ENCODE peak calls at places on chromosome 18, in nine cellular contexts. One of them, this sample, is unnamed.

GRCh38 chr18:44974174-44974573 is 293.5 kb downstream of the SETBP1 start:
- DNase-seq in thyroid gland: no peak
- DNase-seq in fibroblast of the aortic adventitia: no peak
- DNase-seq in transverse colon: no peak
- DNase-seq in heart right ventricle: no peak
- DNase-seq in mucosa of descending colon: no peak
- DNase-seq in psoas muscle: no peak
- DNase-seq in nephron progenitor cell: no peak
- DNase-seq in AG09309: no peak
- DNase-seq in this sample: no peak

GRCh38 chr18:44742741-44743311 is 62.1 kb downstream of the SETBP1 start:
- DNase-seq in thyroid gland: peak; percentile 59
- DNase-seq in fibroblast of the aortic adventitia: peak; percentile 79
- DNase-seq in transverse colon: no peak
- DNase-seq in heart right ventricle: peak; percentile 67
- DNase-seq in mucosa of descending colon: no peak
- DNase-seq in psoas muscle: peak; percentile 66
- DNase-seq in nephron progenitor cell: no peak
- DNase-seq in AG09309: peak; percentile 18
- DNase-seq in this sample: peak; percentile 37

GRCh38 chr18:56067216-56067611 is 479.2 kb upstream of the TCF4 start:
- DNase-seq in thyroid gland: no peak
- DNase-seq in fibroblast of the aortic adventitia: no peak
- DNase-seq in transverse colon: no peak
- DNase-seq in heart right ventricle: no peak
- DNase-seq in mucosa of descending colon: no peak
- DNase-seq in psoas muscle: no peak
- DNase-seq in nephron progenitor cell: no peak
- DNase-seq in AG09309: peak; percentile 40
- DNase-seq in this sample: no peak

GRCh38 chr18:53426656-53427055 is 797.8 kb downstream of the MBD2 start:
- DNase-seq in thyroid gland: no peak
- DNase-seq in fibroblast of the aortic adventitia: no peak
- DNase-seq in transverse colon: no peak
- DNase-seq in heart right ventricle: no peak
- DNase-seq in mucosa of descending colon: no peak
- DNase-seq in psoas muscle: no peak
- DNase-seq in nephron progenitor cell: no peak
- DNase-seq in AG09309: no peak
- DNase-seq in this sample: no peak

GRCh38 chr18:3089579-3089978 is 76.6 kb upstream of the LPIN2 start:
- DNase-seq in thyroid gland: no peak
- DNase-seq in fibroblast of the aortic adventitia: no peak
- DNase-seq in transverse colon: no peak
- DNase-seq in heart right ventricle: no peak
- DNase-seq in mucosa of descending colon: no peak
- DNase-seq in psoas muscle: no peak
- DNase-seq in nephron progenitor cell: no peak
- DNase-seq in AG09309: no peak
- DNase-seq in this sample: no peak

GRCh38 chr18:48541026-48541746 is 2.4 kb downstream of the CTIF start:
- DNase-seq in thyroid gland: peak; percentile 77
- DNase-seq in fibroblast of the aortic adventitia: peak; percentile 80
- DNase-seq in transverse colon: peak; percentile 75
- DNase-seq in heart right ventricle: peak; percentile 73
- DNase-seq in mucosa of descending colon: peak; percentile 84
- DNase-seq in psoas muscle: peak; percentile 87
- DNase-seq in nephron progenitor cell: peak; percentile 75
- DNase-seq in AG09309: peak; percentile 42
- DNase-seq in this sample: peak; percentile 61

GRCh38 chr18:3367491-3368091 is 82.4 kb upstream of the TGIF1 start:
- DNase-seq in thyroid gland: no peak
- DNase-seq in fibroblast of the aortic adventitia: peak; percentile 74
- DNase-seq in transverse colon: no peak
- DNase-seq in heart right ventricle: no peak
- DNase-seq in mucosa of descending colon: no peak
- DNase-seq in psoas muscle: no peak
- DNase-seq in nephron progenitor cell: no peak
- DNase-seq in AG09309: no peak
- DNase-seq in this sample: no peak

GRCh38 chr18:48819276-48819675 is 131.5 kb downstream of the SMAD7 start:
- DNase-seq in thyroid gland: no peak
- DNase-seq in fibroblast of the aortic adventitia: no peak
- DNase-seq in transverse colon: peak; percentile 44
- DNase-seq in heart right ventricle: peak; percentile 40
- DNase-seq in mucosa of descending colon: no peak
- DNase-seq in psoas muscle: peak; percentile 81
- DNase-seq in nephron progenitor cell: no peak
- DNase-seq in AG09309: no peak
- DNase-seq in this sample: no peak

GRCh38 chr18:47983946-47984345 is 53.5 kb upstream of the SMAD2 start:
- DNase-seq in thyroid gland: no peak
- DNase-seq in fibroblast of the aortic adventitia: no peak
- DNase-seq in transverse colon: no peak
- DNase-seq in heart right ventricle: no peak
- DNase-seq in mucosa of descending colon: no peak
- DNase-seq in psoas muscle: no peak
- DNase-seq in nephron progenitor cell: no peak
- DNase-seq in AG09309: no peak
- DNase-seq in this sample: no peak

GRCh38 chr18:79774111-79774510 is 23.6 kb upstream of the KCNG2 start:
- DNase-seq in thyroid gland: no peak
- DNase-seq in fibroblast of the aortic adventitia: no peak
- DNase-seq in transverse colon: peak; percentile 4
- DNase-seq in heart right ventricle: no peak
- DNase-seq in mucosa of descending colon: no peak
- DNase-seq in psoas muscle: peak; percentile 35
- DNase-seq in nephron progenitor cell: no peak
- DNase-seq in AG09309: no peak
- DNase-seq in this sample: no peak

GRCh38 chr18:46650681-46651080 is 6.3 kb downstream of the LOXHD1 start:
- DNase-seq in thyroid gland: peak; percentile 97
- DNase-seq in fibroblast of the aortic adventitia: no peak
- DNase-seq in transverse colon: no peak
- DNase-seq in heart right ventricle: no peak
- DNase-seq in mucosa of descending colon: no peak
- DNase-seq in psoas muscle: no peak
- DNase-seq in nephron progenitor cell: no peak
- DNase-seq in AG09309: no peak
- DNase-seq in this sample: no peak

GRCh38 chr18:24922491-24922890 is 429.5 kb downstream of the ZNF521 start:
- DNase-seq in thyroid gland: no peak
- DNase-seq in fibroblast of the aortic adventitia: no peak
- DNase-seq in transverse colon: no peak
- DNase-seq in heart right ventricle: no peak
- DNase-seq in mucosa of descending colon: no peak
- DNase-seq in psoas muscle: no peak
- DNase-seq in nephron progenitor cell: no peak
- DNase-seq in AG09309: no peak
- DNase-seq in this sample: no peak

GRCh38 chr18:34957119-34957863 is 83.9 kb upstream of the MAPRE2 start:
- DNase-seq in thyroid gland: no peak
- DNase-seq in fibroblast of the aortic adventitia: no peak
- DNase-seq in transverse colon: no peak
- DNase-seq in heart right ventricle: no peak
- DNase-seq in mucosa of descending colon: no peak
- DNase-seq in psoas muscle: no peak
- DNase-seq in nephron progenitor cell: no peak
- DNase-seq in AG09309: no peak
- DNase-seq in this sample: no peak
- TF ChIP-seq CTCF in thyroid gland: no peak
- TF ChIP-seq CTCF in fibroblast of the aortic adventitia: no peak
- TF ChIP-seq CTCF in transverse colon: no peak
- TF ChIP-seq CTCF in heart right ventricle: no peak
- TF ChIP-seq CTCF in mucosa of descending colon: no peak
- TF ChIP-seq CTCF in psoas muscle: no peak
- TF ChIP-seq CTCF in nephron progenitor cell: no peak
- TF ChIP-seq CTCF in AG09309: no peak
- TF ChIP-seq CTCF in this sample: no peak

DNA sequence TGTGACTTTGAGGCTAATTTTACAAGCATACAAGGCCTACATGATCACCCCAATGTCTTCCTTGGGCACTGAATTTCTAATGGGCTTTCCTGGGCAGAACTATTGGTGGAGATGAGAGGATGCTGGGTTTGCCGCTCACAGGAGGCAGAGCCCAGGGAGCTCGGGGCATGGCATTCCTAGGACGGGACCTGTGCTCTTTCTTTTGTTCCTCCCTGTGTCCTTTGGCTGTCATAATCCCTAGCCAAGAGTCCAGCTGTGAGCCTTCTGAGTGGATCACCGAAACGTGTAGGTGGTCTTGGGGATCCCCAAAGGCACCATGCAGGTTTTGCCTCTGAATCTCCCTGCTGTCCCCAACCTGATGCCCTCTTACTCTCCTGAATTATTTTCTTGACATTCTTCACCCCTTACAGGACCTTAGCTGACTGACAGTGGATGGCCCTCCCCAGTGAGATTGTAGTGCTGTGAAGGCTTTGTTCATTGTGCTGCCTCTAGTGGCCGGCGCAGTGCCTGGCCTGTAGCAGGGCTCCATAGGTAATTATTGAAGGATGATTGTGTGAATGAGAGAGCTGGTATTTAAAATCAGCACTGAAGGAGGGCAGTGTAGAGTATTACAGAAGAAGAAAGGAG is 221.9 kb downstream of the ZNF407 start:
- DNase-seq in thyroid gland: no peak
- DNase-seq in fibroblast of the aortic adventitia: no peak
- DNase-seq in transverse colon: no peak
- DNase-seq in heart right ventricle: no peak
- DNase-seq in mucosa of descending colon: no peak
- DNase-seq in psoas muscle: no peak
- DNase-seq in nephron progenitor cell: peak; percentile 28
- DNase-seq in AG09309: no peak
- DNase-seq in this sample: no peak
- TF ChIP-seq CTCF in thyroid gland: no peak
- TF ChIP-seq CTCF in fibroblast of the aortic adventitia: peak; percentile 39
- TF ChIP-seq CTCF in transverse colon: peak; percentile 26
- TF ChIP-seq CTCF in heart right ventricle: no peak
- TF ChIP-seq CTCF in mucosa of descending colon: no peak
- TF ChIP-seq CTCF in psoas muscle: peak; percentile 13
- TF ChIP-seq CTCF in nephron progenitor cell: peak; percentile 62
- TF ChIP-seq CTCF in AG09309: peak; percentile 41
- TF ChIP-seq CTCF in this sample: peak; percentile 8

GRCh38 chr18:36714476-36714875 is 114.3 kb downstream of the TPGS2 start:
- DNase-seq in thyroid gland: no peak
- DNase-seq in fibroblast of the aortic adventitia: no peak
- DNase-seq in transverse colon: no peak
- DNase-seq in heart right ventricle: no peak
- DNase-seq in mucosa of descending colon: no peak
- DNase-seq in psoas muscle: no peak
- DNase-seq in nephron progenitor cell: no peak
- DNase-seq in AG09309: no peak
- DNase-seq in this sample: no peak
- TF ChIP-seq CTCF in thyroid gland: no peak
- TF ChIP-seq CTCF in fibroblast of the aortic adventitia: peak; percentile 21
- TF ChIP-seq CTCF in transverse colon: no peak
- TF ChIP-seq CTCF in heart right ventricle: no peak
- TF ChIP-seq CTCF in mucosa of descending colon: no peak
- TF ChIP-seq CTCF in psoas muscle: no peak
- TF ChIP-seq CTCF in nephron progenitor cell: no peak
- TF ChIP-seq CTCF in AG09309: peak; percentile 29
- TF ChIP-seq CTCF in this sample: no peak

GRCh38 chr18:51668101-51668500 is 470.6 kb upstream of the MEX3C start:
- DNase-seq in thyroid gland: peak; percentile 34
- DNase-seq in fibroblast of the aortic adventitia: peak; percentile 32
- DNase-seq in transverse colon: peak; percentile 47
- DNase-seq in heart right ventricle: peak; percentile 17
- DNase-seq in mucosa of descending colon: peak; percentile 44
- DNase-seq in psoas muscle: peak; percentile 52
- DNase-seq in nephron progenitor cell: peak; percentile 81
- DNase-seq in AG09309: no peak
- DNase-seq in this sample: peak; percentile 58
- TF ChIP-seq CTCF in thyroid gland: peak; percentile 24
- TF ChIP-seq CTCF in fibroblast of the aortic adventitia: peak; percentile 61
- TF ChIP-seq CTCF in transverse colon: peak; percentile 61
- TF ChIP-seq CTCF in heart right ventricle: peak; percentile 35
- TF ChIP-seq CTCF in mucosa of descending colon: peak; percentile 50
- TF ChIP-seq CTCF in psoas muscle: peak; percentile 57
- TF ChIP-seq CTCF in nephron progenitor cell: peak; percentile 83
- TF ChIP-seq CTCF in AG09309: peak; percentile 47
- TF ChIP-seq CTCF in this sample: peak; percentile 49

GRCh38 chr18:54521846-54522245 is 69.2 kb upstream of the DYNAP start:
- DNase-seq in thyroid gland: no peak
- DNase-seq in fibroblast of the aortic adventitia: no peak
- DNase-seq in transverse colon: no peak
- DNase-seq in heart right ventricle: no peak
- DNase-seq in mucosa of descending colon: no peak
- DNase-seq in psoas muscle: no peak
- DNase-seq in nephron progenitor cell: no peak
- DNase-seq in AG09309: no peak
- DNase-seq in this sample: no peak

GRCh38 chr18:54515149-54515548 is 75.9 kb upstream of the DYNAP start:
- DNase-seq in thyroid gland: no peak
- DNase-seq in fibroblast of the aortic adventitia: no peak
- DNase-seq in transverse colon: no peak
- DNase-seq in heart right ventricle: no peak
- DNase-seq in mucosa of descending colon: no peak
- DNase-seq in psoas muscle: no peak
- DNase-seq in nephron progenitor cell: no peak
- DNase-seq in AG09309: no peak
- DNase-seq in this sample: no peak

DNA sequence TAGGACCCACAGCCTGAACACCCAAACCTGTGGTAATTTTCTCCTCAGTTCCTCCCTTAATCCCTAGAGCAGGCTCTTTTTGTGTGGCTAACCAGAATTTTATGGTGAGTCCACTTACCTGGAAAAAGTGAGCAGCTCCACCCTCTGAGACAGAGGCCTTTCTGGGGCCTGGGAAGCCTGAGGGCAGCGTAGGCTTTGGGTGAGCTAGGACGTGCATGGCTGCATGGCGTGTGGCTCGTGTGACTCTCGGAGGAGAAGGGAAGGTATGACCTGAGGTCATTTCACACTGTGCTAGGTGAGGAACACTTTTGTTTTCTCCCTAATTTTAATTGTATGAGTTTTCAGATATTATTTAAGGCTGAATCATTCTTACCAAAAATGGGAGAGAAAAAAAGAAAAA is 73.5 kb upstream of the DYNAP start:
- DNase-seq in thyroid gland: no peak
- DNase-seq in fibroblast of the aortic adventitia: no peak
- DNase-seq in transverse colon: no peak
- DNase-seq in heart right ventricle: no peak
- DNase-seq in mucosa of descending colon: no peak
- DNase-seq in psoas muscle: no peak
- DNase-seq in nephron progenitor cell: no peak
- DNase-seq in AG09309: no peak
- DNase-seq in this sample: no peak
- TF ChIP-seq CTCF in thyroid gland: no peak
- TF ChIP-seq CTCF in fibroblast of the aortic adventitia: no peak
- TF ChIP-seq CTCF in transverse colon: no peak
- TF ChIP-seq CTCF in heart right ventricle: no peak
- TF ChIP-seq CTCF in mucosa of descending colon: no peak
- TF ChIP-seq CTCF in psoas muscle: no peak
- TF ChIP-seq CTCF in nephron progenitor cell: no peak
- TF ChIP-seq CTCF in AG09309: no peak
- TF ChIP-seq CTCF in this sample: no peak

GRCh38 chr18:30280861-30281470 is 761.6 kb downstream of the DSC3 start:
- DNase-seq in thyroid gland: no peak
- DNase-seq in fibroblast of the aortic adventitia: peak; percentile 78
- DNase-seq in transverse colon: no peak
- DNase-seq in heart right ventricle: peak; percentile 4
- DNase-seq in mucosa of descending colon: no peak
- DNase-seq in psoas muscle: no peak
- DNase-seq in nephron progenitor cell: peak; percentile 27
- DNase-seq in AG09309: peak; percentile 29
- DNase-seq in this sample: no peak
- TF ChIP-seq CTCF in thyroid gland: peak; percentile 46
- TF ChIP-seq CTCF in fibroblast of the aortic adventitia: peak; percentile 75
- TF ChIP-seq CTCF in transverse colon: peak; percentile 37
- TF ChIP-seq CTCF in heart right ventricle: peak; percentile 24
- TF ChIP-seq CTCF in mucosa of descending colon: no peak
- TF ChIP-seq CTCF in psoas muscle: peak; percentile 10
- TF ChIP-seq CTCF in nephron progenitor cell: peak; percentile 79
- TF ChIP-seq CTCF in AG09309: peak; percentile 68
- TF ChIP-seq CTCF in this sample: peak; percentile 36

This sample was measured in tibial nerve.